ENCODE peak calls at places on chromosomes 4 and X, in four cellular contexts. T, D, Z and N are unnamed samples.
A peak's percentile ranks its signal among the peaks of the same experiment; 100 is the strongest.

GRCh38 chrX:72128881-72129280 is 2.8 kb downstream of the RTL5 start:
- DNase-seq in T (no peak), Z (peak; percentile 16), D (no peak), N (no peak)

GRCh38 chr4:37528161-37528560 is 158.0 kb downstream of the RELL1 start:
- DNase-seq in T (no peak), D (peak; percentile 1), Z (peak; percentile 53), N (no peak)

GRCh38 chr4:107548211-107548905 is 171.7 kb downstream of the PAPSS1 start:
- DNase-seq in T (no peak), Z (no peak), D (no peak), N (no peak)

GRCh38 chrX:81542255-81542654 is 340.4 kb downstream of the SH3BGRL start:
- DNase-seq in T (no peak), D (no peak), Z (no peak), N (no peak)

GRCh38 chr4:10461091-10461849 is 4.0 kb upstream of the ZNF518B start:
- DNase-seq in D (peak; percentile 31), Z (no peak), T (no peak), N (no peak)

GRCh38 chr4:121771869-121772268 is 6.9 kb upstream of the SMIM43 start:
- DNase-seq in Z (no peak), T (no peak), D (no peak), N (no peak)

GRCh38 chr4:139368990-139369389 is 66.7 kb upstream of the NDUFC1 start:
- DNase-seq in T (peak; percentile 8), Z (no peak), D (no peak), N (no peak)

GRCh38 chr4:90318208-90318607 is 191.0 kb downstream of the CCSER1 start:
- DNase-seq in T (peak; percentile 79), Z (peak; percentile 8), D (no peak), N (no peak)

GRCh38 chr4:183471960-183472708 is 27.7 kb downstream of the CDKN2AIP start:
- DNase-seq in D (peak; percentile 81), T (no peak), Z (peak; percentile 63), N (no peak)

GRCh38 chrX:130024127-130024526 is 41.7 kb downstream of the BCORL1 start:
- DNase-seq in Z (peak; percentile 59), D (peak; percentile 1), T (peak; percentile 2), N (no peak)

GRCh38 chrX:47148946-47149345 is 3.9 kb downstream of the RBM10 start:
- DNase-seq in Z (no peak), T (no peak), D (no peak), N (no peak)

GRCh38 chr4:138438608-138439007 is 196.5 kb upstream of the SLC7A11 start:
- DNase-seq in D (no peak), Z (no peak), T (no peak), N (no peak)

GRCh38 chr4:101835121-101835904 is 44.8 kb downstream of the BANK1 start:
- DNase-seq in Z (peak; percentile 51), D (peak; percentile 39), T (no peak), N (no peak)

GRCh38 chr4:169493164-169493524 is 119.2 kb downstream of the NEK1 start:
- DNase-seq in Z (no peak), T (no peak), D (no peak), N (no peak)

GRCh38 chrX:24760601-24761000 is 66.9 kb downstream of the POLA1 start:
- DNase-seq in Z (no peak), D (no peak), T (peak; percentile 34), N (no peak)

GRCh38 chr4:146340798-146341197 is 126.5 kb downstream of the REELD1 start:
- DNase-seq in Z (peak; percentile 45), D (peak; percentile 13), T (peak; percentile 9), N (no peak)

GRCh38 chr4:48698029-48698901 is 81.8 kb downstream of the FRYL start:
- DNase-seq in T (peak; percentile 81), D (no peak), Z (no peak), N (no peak)

GRCh38 chrX:103791233-103791632 is 14.6 kb downstream of the PLP1 start:
- DNase-seq in T (no peak), Z (no peak), D (no peak), N (peak; percentile 8)

GRCh38 chr4:156111706-156112105 is 158.0 kb upstream of the CTSO start:
- DNase-seq in Z (no peak), T (no peak), D (no peak), N (no peak)

GRCh38 chr4:92163348-92163747 is 140.4 kb upstream of the GRID2 start:
- DNase-seq in Z (peak; percentile 1), T (no peak), D (no peak), N (no peak)